ENCODE peak calls at places on chromosomes 6 and 20, in eight cellular contexts. F, N, S, T, D, I, R and Z are unnamed samples.
A peak's percentile ranks its signal among the peaks of the same experiment; 100 is the strongest.

GRCh38 chr6:89443658-89444057 is 10.7 kb downstream of the ANKRD6 start:
- DNase-seq in F (no peak), N (no peak), S (no peak), T (no peak), D (no peak), I (no peak), R (no peak), Z (no peak)

GRCh38 chr6:246349-246748 is 45.9 kb upstream of the DUSP22 start:
- DNase-seq in F (no peak), N (no peak), S (no peak), T (no peak), D (no peak), I (no peak), R (no peak), Z (no peak)

GRCh38 chr20:32534661-32535240 is 50.4 kb downstream of the NOL4L start:
- DNase-seq in F (no peak), N (no peak), S (no peak), T (peak; percentile 74), D (no peak), I (no peak), R (no peak), Z (no peak)

GRCh38 chr6:39189915-39190544 is 39.2 kb downstream of the KCNK5 start:
- DNase-seq in F (no peak), N (peak; percentile 71), S (peak; percentile 49), T (peak; percentile 92), D (peak; percentile 33), I (peak; percentile 76), R (no peak), Z (peak; percentile 92)

GRCh38 chr6:117829594-117830319 is 77.3 kb upstream of the SLC35F1 start:
- DNase-seq in F (no peak), N (no peak), S (peak; percentile 45), T (peak; percentile 89), D (no peak), I (no peak), R (no peak), Z (peak; percentile 65)

GRCh38 chr6:16434885-16435284 is 196.5 kb downstream of the GMPR start:
- DNase-seq in F (no peak), N (no peak), S (no peak), T (no peak), D (no peak), I (no peak), R (no peak), Z (no peak)

GRCh38 chr20:2738331-2738730 is 45.8 kb downstream of the EBF4 start:
- DNase-seq in F (no peak), N (no peak), S (no peak), T (no peak), D (no peak), I (no peak), R (no peak), Z (peak; percentile 26)

GRCh38 chr6:77463308-77463880 is at the start of gene HTR1B:
- DNase-seq in F (no peak), N (peak; percentile 39), S (peak; percentile 44), T (peak; percentile 87), D (no peak), I (no peak), R (no peak), Z (peak; percentile 66)

GRCh38 chr6:43843669-43844171 is 73.7 kb downstream of the VEGFA start:
- DNase-seq in F (no peak), N (no peak), S (no peak), T (no peak), D (no peak), I (no peak), R (no peak), Z (no peak)

GRCh38 chr6:74671558-74672025 is 534.3 kb downstream of the COL12A1 start:
- DNase-seq in F (no peak), N (no peak), S (no peak), T (no peak), D (no peak), I (no peak), R (no peak), Z (no peak)

GRCh38 chr6:105803439-105803838 is 282.7 kb upstream of the PRDM1 start:
- DNase-seq in F (no peak), N (no peak), S (no peak), T (no peak), D (no peak), I (no peak), R (no peak), Z (no peak)

GRCh38 chr6:112231609-112232060 is 22.7 kb downstream of the LAMA4 start:
- DNase-seq in F (no peak), N (no peak), S (no peak), T (no peak), D (no peak), I (no peak), R (no peak), Z (no peak)

GRCh38 chr6:162973141-162973872 is 245.5 kb downstream of the PACRG start:
- DNase-seq in F (no peak), N (no peak), S (no peak), T (no peak), D (peak; percentile 24), I (no peak), R (no peak), Z (no peak)

GRCh38 chr6:6596529-6596928 is 8.0 kb downstream of the LY86 start:
- DNase-seq in F (no peak), N (no peak), S (no peak), T (peak; percentile 13), D (no peak), I (no peak), R (no peak), Z (no peak)

GRCh38 chr6:69632932-69633331 is 163.9 kb downstream of the LMBRD1 start:
- DNase-seq in F (no peak), N (no peak), S (no peak), T (no peak), D (no peak), I (no peak), R (no peak), Z (no peak)

GRCh38 chr6:69627625-69628024 is 169.2 kb downstream of the LMBRD1 start:
- DNase-seq in F (no peak), N (no peak), S (no peak), T (no peak), D (no peak), I (no peak), R (no peak), Z (no peak)

GRCh38 chr6:69630767-69631166 is 166.0 kb downstream of the LMBRD1 start:
- DNase-seq in F (no peak), N (no peak), S (no peak), T (no peak), D (no peak), I (no peak), R (no peak), Z (no peak)

DNA sequence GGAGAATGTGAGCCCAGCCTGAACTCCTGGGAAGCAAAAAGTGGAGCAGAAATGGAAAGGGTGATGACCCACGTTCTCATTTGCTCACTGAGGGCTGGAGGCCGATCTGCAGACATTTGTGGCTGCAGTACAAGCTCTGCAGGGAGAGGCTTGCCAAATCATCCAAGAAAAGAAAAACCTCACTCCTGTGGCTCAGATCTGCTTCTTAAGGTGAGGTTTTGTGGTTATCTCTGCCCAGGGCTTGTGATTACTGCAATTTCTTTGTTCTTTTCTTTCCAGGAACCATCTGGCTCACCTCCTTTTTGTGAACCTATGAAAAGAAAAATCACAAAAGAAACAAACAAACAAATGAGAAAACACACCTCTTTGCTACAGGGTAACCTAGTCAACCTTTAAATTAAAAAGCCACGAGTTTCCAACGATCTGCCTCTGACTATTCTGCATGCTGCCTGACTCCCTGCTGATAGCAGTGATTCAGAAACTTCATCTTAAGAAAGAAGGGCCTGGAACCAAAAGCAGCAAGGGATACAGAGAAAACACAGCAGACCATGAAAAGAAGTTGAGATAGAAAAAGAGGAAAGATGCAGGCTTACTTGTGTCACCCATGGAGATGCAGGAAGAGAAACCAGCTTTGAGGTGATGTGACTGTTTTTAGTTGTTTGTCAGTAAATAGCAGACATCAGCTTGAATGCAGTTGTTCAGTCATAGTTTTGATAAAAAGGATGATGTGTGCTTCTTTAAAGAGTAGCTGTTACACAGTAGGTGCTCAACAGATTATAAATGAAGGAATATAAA is 165.1 kb downstream of the LMBRD1 start:
- DNase-seq in F (no peak), N (no peak), S (no peak), T (no peak), D (no peak), I (no peak), R (no peak), Z (peak; percentile 17)
- H3K4me3 ChIP-seq in F (no peak overlapping the region), N (no peak overlapping the region), S (no peak overlapping the region), T (no peak overlapping the region), D (no peak overlapping the region), I (no peak overlapping the region), R (no peak overlapping the region), Z (no peak overlapping the region)

DNA sequence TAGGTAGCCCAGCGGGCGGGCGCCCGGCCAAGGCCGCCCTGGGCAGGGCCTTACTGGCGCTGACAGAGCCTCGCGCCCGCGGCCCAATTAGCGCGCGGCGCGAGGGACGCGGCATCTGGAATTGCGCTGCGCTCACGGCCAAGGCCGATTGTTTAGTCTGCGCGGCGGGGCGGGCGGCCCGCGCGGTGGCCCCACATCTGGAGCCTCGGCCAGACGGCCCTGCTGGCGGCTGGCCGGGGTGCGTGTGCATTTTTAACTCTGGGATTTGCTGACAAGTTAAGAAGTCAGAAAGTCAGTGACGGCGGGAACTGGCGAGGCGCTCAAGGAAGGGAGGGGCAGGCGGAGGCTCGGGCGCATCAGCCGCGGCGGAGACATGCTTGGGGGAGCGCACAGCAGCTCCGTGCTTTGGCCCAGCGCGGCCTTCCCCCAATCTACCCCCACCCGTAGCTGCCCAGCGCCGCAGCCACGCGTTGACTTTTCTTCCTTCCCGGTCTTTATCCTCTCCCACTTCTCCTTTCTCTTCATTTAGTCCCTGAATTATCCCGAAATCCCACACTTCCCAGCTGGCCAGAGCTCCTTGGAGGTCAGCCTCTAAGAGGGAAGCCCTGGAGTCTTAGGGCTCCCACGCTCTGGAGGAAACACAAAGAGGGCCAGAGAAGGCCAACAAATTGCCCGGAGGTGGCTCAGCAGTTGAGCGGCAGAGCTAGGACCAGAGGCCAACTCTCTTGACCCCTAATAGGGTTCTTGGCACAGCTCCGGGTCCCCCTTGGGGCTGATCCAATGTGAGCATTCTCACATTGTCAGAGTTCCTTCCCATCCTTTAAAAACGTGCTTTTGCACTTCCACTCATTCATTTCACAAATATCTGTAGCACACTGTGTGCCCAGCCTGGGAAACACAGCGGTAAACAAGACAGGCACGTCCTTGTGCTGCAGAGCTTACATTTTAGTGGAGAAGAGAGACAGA is 40.8 kb upstream of the FOXP4 start:
- DNase-seq in F (no peak), N (peak; percentile 74), S (no peak), T (peak; percentile 82), D (peak; percentile 78), I (peak; percentile 94), R (peak; percentile 41), Z (peak; percentile 87)
- H3K4me3 ChIP-seq in F (no peak overlapping the region), N (peak overlapping the region; percentile 16), S (no peak overlapping the region), T (peak overlapping the region; percentile 47), D (peak overlapping the region; percentile 60), I (no peak overlapping the region), R (peak overlapping the region; percentile 14), Z (peak overlapping the region; percentile 27)

GRCh38 chr6:30847421-30847970 is 36.8 kb upstream of the DDR1 start:
- DNase-seq in F (no peak), N (no peak), S (no peak), T (peak; percentile 79), D (no peak), I (peak; percentile 79), R (no peak), Z (no peak)
- H3K4me3 ChIP-seq in F (no peak overlapping the region), N (no peak overlapping the region), S (no peak overlapping the region), T (no peak overlapping the region), D (no peak overlapping the region), I (no peak overlapping the region), R (no peak overlapping the region), Z (peak overlapping the region; percentile 35)

DNA sequence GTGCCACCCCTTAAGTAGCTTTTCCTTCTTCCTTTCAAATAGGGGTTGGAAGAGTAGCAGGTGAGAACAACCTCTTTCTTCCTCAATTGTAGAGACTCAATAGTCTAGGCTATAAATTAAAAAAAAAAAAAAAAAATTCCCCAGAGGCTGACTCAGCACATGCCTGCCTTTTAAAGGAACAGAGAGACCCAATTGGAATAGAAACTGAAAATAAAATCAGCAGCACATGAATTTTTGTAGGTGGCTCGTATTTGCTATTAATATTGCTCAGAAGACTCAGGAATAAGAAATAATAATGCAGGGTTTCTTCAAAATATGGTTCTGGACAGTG is 19.3 kb downstream of the TOP1 start:
- DNase-seq in F (peak; percentile 45), N (no peak), S (no peak), T (no peak), D (no peak), I (no peak), R (no peak), Z (no peak)
- H3K4me3 ChIP-seq in F (peak overlapping the region; percentile 2), N (no peak overlapping the region), S (no peak overlapping the region), T (no peak overlapping the region), D (peak overlapping the region; percentile 40), I (peak overlapping the region; percentile 22), R (no peak overlapping the region), Z (no peak overlapping the region)